ENCODE peak calls at places on chromosomes 13 and 19, in seven cellular contexts. J, T, R, X, U, G and A are unnamed samples.

GRCh38 chr19:19324059-19324755 is 3.6 kb downstream of the MAU2 start:
- DNase-seq in J (no peak), T (no peak), R (no peak), X (no peak), U (no peak), G (no peak), A (no peak)

GRCh38 chr19:1676351-1677266 is 24.2 kb upstream of the TCF3 start:
- DNase-seq in J (no peak), T (no peak), R (no peak), X (no peak), U (no peak), G (no peak), A (no peak)

GRCh38 chr13:72692884-72693514 is 34.4 kb downstream of the MZT1 start:
- DNase-seq in J (no peak), T (no peak), R (no peak), X (no peak), U (no peak), G (no peak), A (no peak)

GRCh38 chr13:114134944-114135610 is 2.7 kb upstream of the RASA3 start:
- DNase-seq in J (no peak), T (no peak), R (no peak), X (no peak), U (peak), G (no peak), A (no peak)

GRCh38 chr13:106103779-106104178 is 431.7 kb downstream of the EFNB2 start:
- DNase-seq in J (no peak), T (peak), R (no peak), X (no peak), U (no peak), G (no peak), A (peak)

GRCh38 chr13:98972059-98972458 is 5.8 kb downstream of the DOCK9 start:
- DNase-seq in J (no peak), T (no peak), R (no peak), X (no peak), U (no peak), G (no peak), A (no peak)

GRCh38 chr13:24208314-24208713 is 47.8 kb downstream of the SPATA13 start:
- DNase-seq in J (peak), T (no peak), R (peak), X (no peak), U (no peak), G (no peak), A (no peak)

GRCh38 chr13:75685239-75685697 is 49.1 kb downstream of the LMO7 start:
- DNase-seq in J (no peak), T (peak), R (peak), X (no peak), U (peak), G (no peak), A (no peak)

GRCh38 chr13:20570540-20570939 is 3.6 kb downstream of the IFT88 start:
- DNase-seq in J (no peak), T (no peak), R (no peak), X (no peak), U (no peak), G (no peak), A (no peak)

GRCh38 chr13:114022876-114023275 is 49.0 kb upstream of the C13orf46 start:
- DNase-seq in J (no peak), T (peak), R (no peak), X (no peak), U (no peak), G (no peak), A (no peak)

GRCh38 chr13:25415196-25415595 is 43.4 kb downstream of the ATP8A2 start:
- DNase-seq in J (no peak), T (no peak), R (no peak), X (no peak), U (peak), G (no peak), A (no peak)

GRCh38 chr19:6211632-6212402 is 68.0 kb downstream of the MLLT1 start:
- DNase-seq in J (no peak), T (no peak), R (no peak), X (no peak), U (no peak), G (no peak), A (no peak)

GRCh38 chr13:74210693-74211393 is 76.6 kb upstream of the KLF12 start:
- DNase-seq in J (no peak), T (peak), R (peak), X (no peak), U (peak), G (peak), A (no peak)

GRCh38 chr19:10612515-10613119 is 12.7 kb upstream of the SLC44A2 start:
- DNase-seq in J (peak), T (no peak), R (no peak), X (peak), U (no peak), G (no peak), A (peak)